ENCODE peak calls at places on chromosomes 13 and 19, in four cellular contexts. R is fibroblast of lung, F is brain microvascular endothelial cell, H is Caco-2. M is an unnamed sample.
A peak's percentile ranks its signal among the peaks of the same experiment; 100 is the strongest.

GRCh38 chr19:16585808-16586476 is 13.7 kb upstream of the SLC35E1 start:
- DNase-seq in R (no peak), F (no peak), H (no peak), M (no peak)

GRCh38 chr13:59345316-59345715 is 818.4 kb downstream of the DIAPH3 start:
- DNase-seq in R (peak; percentile 66), F (peak; percentile 84), H (no peak), M (peak; percentile 3)

GRCh38 chr13:99320693-99321481 is 13.7 kb upstream of the GPR183 start:
- DNase-seq in R (peak; percentile 91), F (peak; percentile 89), H (no peak), M (peak; percentile 86)

GRCh38 chr13:98315466-98315865 is 138.4 kb upstream of the RNF113B start:
- DNase-seq in R (no peak), F (peak; percentile 58), H (no peak), M (no peak)

GRCh38 chr19:38719761-38720558 is 24.3 kb downstream of the CAPN12 start:
- DNase-seq in R (no peak), F (no peak), H (no peak), M (peak; percentile 79)

GRCh38 chr13:94813920-94814500 is 101.7 kb upstream of the SOX21 start:
- DNase-seq in R (no peak), F (no peak), H (no peak), M (no peak)

GRCh38 chr13:77184455-77184854 is 142.4 kb downstream of the MYCBP2 start:
- DNase-seq in R (no peak), F (no peak), H (no peak), M (no peak)

GRCh38 chr13:92463134-92463533 is 763.5 kb upstream of the GPC6 start:
- DNase-seq in R (no peak), F (no peak), H (no peak), M (no peak)

GRCh38 chr19:5358173-5358800 is 17.7 kb upstream of the PTPRS start:
- DNase-seq in R (no peak), F (no peak), H (no peak), M (no peak)

GRCh38 chr19:21835429-21835809 is 563 bp downstream of the ZNF43 start:
- DNase-seq in R (no peak), F (no peak), H (no peak), M (no peak)

DNA sequence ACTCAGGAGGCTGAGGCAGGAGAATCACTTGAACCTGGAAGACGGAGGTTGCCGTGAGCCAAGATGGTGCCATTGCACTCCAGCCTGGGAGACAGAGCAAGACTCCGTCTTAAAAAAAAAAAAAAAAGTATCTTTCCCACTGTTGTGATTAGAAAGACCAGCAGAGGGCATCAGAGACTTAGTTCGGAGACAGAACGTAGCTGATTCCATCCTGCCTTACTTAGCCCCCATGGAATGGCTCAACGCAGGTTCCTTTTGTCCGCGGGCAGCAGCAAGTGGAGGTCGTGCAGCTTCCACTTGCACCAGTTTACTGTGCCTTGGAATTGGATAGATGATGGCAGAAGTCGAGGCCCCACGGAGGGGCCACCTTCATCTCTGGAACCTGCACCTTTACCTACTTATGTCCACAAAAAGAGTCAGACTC is 8.1 kb downstream of the TIMM29 start:
- DNase-seq in R (peak; percentile 85), F (peak; percentile 56), H (peak; percentile 75), M (peak; percentile 72)
- H3K4me3 ChIP-seq in R (no peak overlapping the region), F (no peak overlapping the region), H (no peak overlapping the region), M (no peak overlapping the region)

GRCh38 chr13:53788286-53788685 is 759.7 kb downstream of the OLFM4 start:
- DNase-seq in R (no peak), F (no peak), H (no peak), M (no peak)
- H3K4me3 ChIP-seq in R (no peak overlapping the region), F (no peak overlapping the region), H (no peak overlapping the region), M (no peak overlapping the region)

GRCh38 chr19:7926727-7927604 is 1.0 kb upstream of the CTXN1 start:
- DNase-seq in R (no peak), F (no peak), H (no peak), M (no peak)

GRCh38 chr19:7927605-7928333 is 1.8 kb upstream of the CTXN1 start:
- DNase-seq in R (no peak), F (no peak), H (no peak), M (no peak)

GRCh38 chr19:7924651-7925170 is 1.2 kb downstream of the CTXN1 start:
- DNase-seq in R (no peak), F (no peak), H (no peak), M (no peak)

GRCh38 chr19:7925171-7925837 is 631 bp downstream of the CTXN1 start:
- DNase-seq in R (peak; percentile 71), F (peak; percentile 63), H (peak; percentile 72), M (peak; percentile 42)

GRCh38 chr19:7926021-7926726 is at the start of gene CTXN1:
- DNase-seq in R (peak; percentile 37), F (no peak), H (peak; percentile 69), M (no peak)
- H3K4me3 ChIP-seq in R (peak within 1 kb of the TSS; percentile 57), F (peak within 1 kb of the TSS; percentile 50), H (peak within 1 kb of the TSS; percentile 44), M (peak within 1 kb of the TSS; percentile 39)

DNA sequence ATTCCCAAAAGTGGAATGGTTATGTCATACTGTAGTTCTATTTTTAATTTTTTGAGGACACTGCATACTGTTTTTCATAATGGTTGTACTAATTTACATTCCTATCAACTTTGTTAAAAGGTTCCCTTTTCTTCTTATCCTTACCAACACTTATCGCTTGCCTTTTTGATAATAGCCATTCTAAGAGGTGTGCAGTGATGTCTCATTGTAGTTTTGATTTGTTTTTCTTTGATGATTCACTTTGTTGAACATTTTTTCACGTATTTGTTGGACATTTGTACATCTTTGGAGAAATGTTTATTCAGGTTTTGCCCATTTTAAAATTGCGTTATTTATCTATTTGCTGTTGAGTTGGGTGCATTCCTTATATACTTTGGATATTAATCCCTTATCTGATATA is 188.8 kb upstream of the SPRY2 start:
- DNase-seq in R (no peak), F (peak; percentile 15), H (no peak), M (peak; percentile 16)
- H3K4me3 ChIP-seq in R (no peak overlapping the region), F (no peak overlapping the region), H (no peak overlapping the region), M (no peak overlapping the region)

GRCh38 chr13:46893820-46894533 is 2.9 kb downstream of the HTR2A start:
- DNase-seq in R (peak; percentile 58), F (peak; percentile 32), H (peak; percentile 35), M (peak; percentile 50)

GRCh38 chr13:46899801-46900200 is 2.9 kb upstream of the HTR2A start:
- DNase-seq in R (no peak), F (no peak), H (no peak), M (no peak)

GRCh38 chr13:46894534-46894906 is 2.3 kb downstream of the HTR2A start:
- DNase-seq in R (no peak), F (no peak), H (no peak), M (peak; percentile 39)

GRCh38 chr13:46893221-46893620 is 3.6 kb downstream of the HTR2A start:
- DNase-seq in R (no peak), F (no peak), H (no peak), M (no peak)

GRCh38 chr13:46896346-46897138 is at the start of gene HTR2A:
- DNase-seq in R (peak; percentile 48), F (peak; percentile 19), H (no peak), M (no peak)
- H3K4me3 ChIP-seq in R (peak within 1 kb of the TSS; percentile 57), F (peak within 1 kb of the TSS; percentile 40), H (no peak within 1 kb of the TSS), M (peak within 1 kb of the TSS; percentile 35)

DNA sequence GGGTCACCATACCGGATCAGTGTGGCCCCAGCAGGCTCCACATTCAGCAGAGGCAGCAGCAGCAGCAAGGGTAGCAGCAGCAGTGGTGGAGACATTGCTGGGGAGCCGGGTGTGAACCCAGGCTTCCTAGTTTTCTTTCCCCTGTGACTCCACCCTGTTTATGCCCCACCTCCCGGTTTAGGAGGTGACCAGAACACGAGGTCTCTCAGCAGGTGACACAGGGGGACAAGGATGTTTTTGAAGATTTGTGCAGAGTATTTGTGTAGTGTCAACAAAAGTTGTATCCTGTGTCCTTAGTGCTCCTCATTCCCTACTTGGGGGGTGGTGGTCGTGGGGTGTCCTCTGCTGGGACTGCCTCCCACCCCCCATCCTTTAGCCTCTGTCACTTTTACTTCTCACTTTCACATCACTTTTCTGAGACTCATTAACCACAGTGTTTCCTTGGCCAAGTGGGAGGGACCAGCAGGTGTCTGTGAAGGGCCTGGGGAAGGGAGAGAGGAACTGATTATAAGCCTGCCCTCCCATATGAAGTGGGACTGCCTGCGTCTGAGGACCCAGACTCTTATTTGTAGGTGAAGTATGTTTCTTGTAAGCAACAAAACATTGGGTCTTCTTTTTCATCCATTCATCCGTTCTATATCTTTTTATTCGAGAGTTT is 15.6 kb upstream of the KCNC3 start:
- DNase-seq in R (no peak), F (no peak), H (no peak), M (no peak)
- H3K4me3 ChIP-seq in R (no peak overlapping the region), F (no peak overlapping the region), H (no peak overlapping the region), M (no peak overlapping the region)

GRCh38 chr19:43634516-43634876 is 5.2 kb downstream of the CADM4 start:
- DNase-seq in R (no peak), F (no peak), H (no peak), M (no peak)
- H3K4me3 ChIP-seq in R (no peak overlapping the region), F (no peak overlapping the region), H (no peak overlapping the region), M (no peak overlapping the region)

GRCh38 chr13:100347941-100348340 is 240.6 kb downstream of the GGACT start:
- DNase-seq in R (peak; percentile 44), F (no peak), H (no peak), M (no peak)
- H3K4me3 ChIP-seq in R (no peak overlapping the region), F (no peak overlapping the region), H (no peak overlapping the region), M (no peak overlapping the region)